ENCODE peak calls at places on chromosomes 5 and 9, in seven cellular contexts. One of them, this sample, is unnamed.
A peak's percentile ranks its signal among the peaks of the same experiment; 100 is the strongest.

GRCh38 chr9:75892168-75892901 is 1.9 kb downstream of the PCSK5 start:
- DNase-seq in RWPE2: no peak
- DNase-seq in mammary epithelial cell: peak; percentile 63
- DNase-seq in body of pancreas: peak; percentile 20
- DNase-seq in SJSA1: peak; percentile 22
- DNase-seq in HepG2: no peak
- DNase-seq in fibroblast of lung: peak; percentile 13
- DNase-seq in this sample: no peak

GRCh38 chr5:60010328-60010727 is 116.8 kb upstream of the PDE4D start:
- DNase-seq in RWPE2: no peak
- DNase-seq in mammary epithelial cell: no peak
- DNase-seq in body of pancreas: no peak
- DNase-seq in SJSA1: no peak
- DNase-seq in HepG2: no peak
- DNase-seq in fibroblast of lung: no peak
- DNase-seq in this sample: no peak

GRCh38 chr5:144644317-144644716 is 473.6 kb downstream of the KCTD16 start:
- DNase-seq in RWPE2: no peak
- DNase-seq in mammary epithelial cell: no peak
- DNase-seq in body of pancreas: no peak
- DNase-seq in SJSA1: no peak
- DNase-seq in HepG2: no peak
- DNase-seq in fibroblast of lung: no peak
- DNase-seq in this sample: no peak

GRCh38 chr5:96885518-96886338 is 9.4 kb downstream of the ERAP2 start:
- DNase-seq in RWPE2: no peak
- DNase-seq in mammary epithelial cell: no peak
- DNase-seq in body of pancreas: no peak
- DNase-seq in SJSA1: no peak
- DNase-seq in HepG2: no peak
- DNase-seq in fibroblast of lung: peak; percentile 35
- DNase-seq in this sample: no peak

GRCh38 chr5:37816883-37817282 is 23.0 kb downstream of the GDNF start:
- DNase-seq in RWPE2: no peak
- DNase-seq in mammary epithelial cell: no peak
- DNase-seq in body of pancreas: no peak
- DNase-seq in SJSA1: no peak
- DNase-seq in HepG2: no peak
- DNase-seq in fibroblast of lung: peak; percentile 30
- DNase-seq in this sample: no peak

GRCh38 chr5:132268698-132269551 is 11.4 kb downstream of the PDLIM4 start:
- DNase-seq in RWPE2: no peak
- DNase-seq in mammary epithelial cell: peak; percentile 25
- DNase-seq in body of pancreas: no peak
- DNase-seq in SJSA1: peak; percentile 90
- DNase-seq in HepG2: no peak
- DNase-seq in fibroblast of lung: peak; percentile 61
- DNase-seq in this sample: no peak

GRCh38 chr5:5220896-5221295 is 80.8 kb downstream of the ADAMTS16 start:
- DNase-seq in RWPE2: no peak
- DNase-seq in mammary epithelial cell: no peak
- DNase-seq in body of pancreas: no peak
- DNase-seq in SJSA1: peak; percentile 61
- DNase-seq in HepG2: no peak
- DNase-seq in fibroblast of lung: peak; percentile 45
- DNase-seq in this sample: no peak

GRCh38 chr5:93304391-93304790 is 276.6 kb downstream of the NR2F1-AS1 start:
- DNase-seq in RWPE2: no peak
- DNase-seq in mammary epithelial cell: no peak
- DNase-seq in body of pancreas: no peak
- DNase-seq in SJSA1: no peak
- DNase-seq in HepG2: no peak
- DNase-seq in fibroblast of lung: no peak
- DNase-seq in this sample: no peak

GRCh38 chr9:5698004-5698403 is 69.1 kb downstream of the RIC1 start:
- DNase-seq in RWPE2: no peak
- DNase-seq in mammary epithelial cell: no peak
- DNase-seq in body of pancreas: no peak
- DNase-seq in SJSA1: no peak
- DNase-seq in HepG2: no peak
- DNase-seq in fibroblast of lung: peak; percentile 65
- DNase-seq in this sample: no peak

GRCh38 chr9:110691002-110691549 is 22.5 kb downstream of the MUSK start:
- DNase-seq in RWPE2: no peak
- DNase-seq in mammary epithelial cell: no peak
- DNase-seq in body of pancreas: no peak
- DNase-seq in SJSA1: no peak
- DNase-seq in HepG2: peak; percentile 18
- DNase-seq in fibroblast of lung: peak; percentile 50
- DNase-seq in this sample: peak; percentile 55

GRCh38 chr9:28001096-28001495 is 427.8 kb upstream of the C9orf72 start:
- DNase-seq in RWPE2: no peak
- DNase-seq in mammary epithelial cell: no peak
- DNase-seq in body of pancreas: no peak
- DNase-seq in SJSA1: no peak
- DNase-seq in HepG2: no peak
- DNase-seq in fibroblast of lung: no peak
- DNase-seq in this sample: no peak

GRCh38 chr5:173051746-173052145 is 4.4 kb upstream of the CREBRF start:
- DNase-seq in RWPE2: no peak
- DNase-seq in mammary epithelial cell: no peak
- DNase-seq in body of pancreas: no peak
- DNase-seq in SJSA1: peak; percentile 50
- DNase-seq in HepG2: no peak
- DNase-seq in fibroblast of lung: peak; percentile 44
- DNase-seq in this sample: peak; percentile 42

GRCh38 chr5:156147251-156147947 is 179.6 kb upstream of the SGCD start:
- DNase-seq in RWPE2: no peak
- DNase-seq in mammary epithelial cell: no peak
- DNase-seq in body of pancreas: no peak
- DNase-seq in SJSA1: no peak
- DNase-seq in HepG2: no peak
- DNase-seq in fibroblast of lung: peak; percentile 77
- DNase-seq in this sample: no peak

GRCh38 chr9:137614631-137615386 is 4.0 kb upstream of the EHMT1 start:
- DNase-seq in RWPE2: no peak
- DNase-seq in mammary epithelial cell: no peak
- DNase-seq in body of pancreas: no peak
- DNase-seq in SJSA1: no peak
- DNase-seq in HepG2: no peak
- DNase-seq in fibroblast of lung: no peak
- DNase-seq in this sample: no peak

GRCh38 chr9:2228132-2228531 is 213.0 kb downstream of the SMARCA2 start:
- DNase-seq in RWPE2: no peak
- DNase-seq in mammary epithelial cell: no peak
- DNase-seq in body of pancreas: peak; percentile 13
- DNase-seq in SJSA1: no peak
- DNase-seq in HepG2: no peak
- DNase-seq in fibroblast of lung: no peak
- DNase-seq in this sample: no peak

GRCh38 chr5:3261081-3261480 is 334.6 kb upstream of the IRX1 start:
- DNase-seq in RWPE2: no peak
- DNase-seq in mammary epithelial cell: no peak
- DNase-seq in body of pancreas: no peak
- DNase-seq in SJSA1: no peak
- DNase-seq in HepG2: no peak
- DNase-seq in fibroblast of lung: no peak
- DNase-seq in this sample: no peak

GRCh38 chr5:149310947-149311675 is 34.2 kb upstream of the GRPEL2 start:
- DNase-seq in RWPE2: peak; percentile 79
- DNase-seq in mammary epithelial cell: no peak
- DNase-seq in body of pancreas: no peak
- DNase-seq in SJSA1: peak; percentile 31
- DNase-seq in HepG2: no peak
- DNase-seq in fibroblast of lung: peak; percentile 67
- DNase-seq in this sample: peak; percentile 28

GRCh38 chr5:94245608-94246007 is 372.8 kb downstream of the KIAA0825 start:
- DNase-seq in RWPE2: no peak
- DNase-seq in mammary epithelial cell: peak; percentile 0
- DNase-seq in body of pancreas: no peak
- DNase-seq in SJSA1: no peak
- DNase-seq in HepG2: no peak
- DNase-seq in fibroblast of lung: peak; percentile 49
- DNase-seq in this sample: no peak

GRCh38 chr9:111147021-111147420 is 108.8 kb upstream of the LPAR1 start:
- DNase-seq in RWPE2: no peak
- DNase-seq in mammary epithelial cell: no peak
- DNase-seq in body of pancreas: no peak
- DNase-seq in SJSA1: no peak
- DNase-seq in HepG2: no peak
- DNase-seq in fibroblast of lung: no peak
- DNase-seq in this sample: no peak

GRCh38 chr9:109101202-109101595 is 18.5 kb downstream of the TMEM245 start:
- DNase-seq in RWPE2: no peak
- DNase-seq in mammary epithelial cell: no peak
- DNase-seq in body of pancreas: no peak
- DNase-seq in SJSA1: no peak
- DNase-seq in HepG2: no peak
- DNase-seq in fibroblast of lung: no peak
- DNase-seq in this sample: no peak

GRCh38 chr5:55432549-55432948 is 102.2 kb downstream of the PLPP1 start:
- DNase-seq in RWPE2: no peak
- DNase-seq in mammary epithelial cell: no peak
- DNase-seq in body of pancreas: no peak
- DNase-seq in SJSA1: no peak
- DNase-seq in HepG2: no peak
- DNase-seq in fibroblast of lung: no peak
- DNase-seq in this sample: no peak

GRCh38 chr5:55427157-55427556 is 107.6 kb downstream of the PLPP1 start:
- DNase-seq in RWPE2: no peak
- DNase-seq in mammary epithelial cell: peak; percentile 17
- DNase-seq in body of pancreas: peak; percentile 70
- DNase-seq in SJSA1: peak; percentile 42
- DNase-seq in HepG2: no peak
- DNase-seq in fibroblast of lung: peak; percentile 87
- DNase-seq in this sample: peak; percentile 41

GRCh38 chr5:55426455-55426854 is 108.3 kb downstream of the PLPP1 start:
- DNase-seq in RWPE2: no peak
- DNase-seq in mammary epithelial cell: no peak
- DNase-seq in body of pancreas: no peak
- DNase-seq in SJSA1: no peak
- DNase-seq in HepG2: no peak
- DNase-seq in fibroblast of lung: no peak
- DNase-seq in this sample: no peak

GRCh38 chr5:55429221-55429620 is 105.5 kb downstream of the PLPP1 start:
- DNase-seq in RWPE2: no peak
- DNase-seq in mammary epithelial cell: no peak
- DNase-seq in body of pancreas: no peak
- DNase-seq in SJSA1: no peak
- DNase-seq in HepG2: no peak
- DNase-seq in fibroblast of lung: no peak
- DNase-seq in this sample: no peak

DNA sequence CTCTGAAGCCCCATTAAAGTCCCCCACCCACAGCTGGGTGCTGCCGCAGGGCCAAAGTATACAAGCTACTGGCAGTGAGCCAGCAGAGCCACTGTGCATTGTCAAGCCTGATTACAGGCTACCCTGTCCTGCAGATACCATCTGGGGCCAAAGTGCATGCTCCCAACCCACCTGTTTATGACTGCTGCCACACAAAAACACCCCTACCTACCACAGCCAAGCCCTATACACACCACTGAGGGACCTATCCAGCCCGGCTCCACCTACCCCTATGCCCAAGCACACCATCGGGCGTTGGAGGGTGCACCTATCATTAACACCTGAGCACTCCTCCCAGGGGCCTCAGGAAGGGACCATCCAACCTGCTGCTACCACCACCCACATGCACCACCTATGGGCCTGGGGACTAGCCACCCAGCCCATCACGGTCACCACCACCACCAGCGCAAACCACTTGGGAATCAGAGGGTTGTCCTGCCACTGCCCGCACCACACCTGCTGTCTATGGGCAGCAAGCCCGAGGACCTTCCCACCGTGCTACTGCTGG is 105.0 kb downstream of the PLPP1 start:
- DNase-seq in RWPE2: peak; percentile 56
- DNase-seq in mammary epithelial cell: no peak
- DNase-seq in body of pancreas: peak; percentile 8
- DNase-seq in SJSA1: no peak
- DNase-seq in HepG2: peak; percentile 84
- DNase-seq in fibroblast of lung: no peak
- DNase-seq in this sample: no peak
- H3K9me3 ChIP-seq in RWPE2: no peaks in the 10 kb centered on the region
- H3K9me3 ChIP-seq in mammary epithelial cell: no peaks in the 10 kb centered on the region
- H3K9me3 ChIP-seq in body of pancreas: no peaks in the 10 kb centered on the region
- H3K9me3 ChIP-seq in SJSA1: no peaks in the 10 kb centered on the region
- H3K9me3 ChIP-seq in HepG2: no peaks in the 10 kb centered on the region
- H3K9me3 ChIP-seq in fibroblast of lung: no peaks in the 10 kb centered on the region
- H3K9me3 ChIP-seq in this sample: peaks cover 22% of the 10 kb centered on the region

GRCh38 chr9:94990897-94991561 is 264.5 kb downstream of the AOPEP start:
- DNase-seq in RWPE2: no peak
- DNase-seq in mammary epithelial cell: no peak
- DNase-seq in body of pancreas: no peak
- DNase-seq in SJSA1: no peak
- DNase-seq in HepG2: peak; percentile 38
- DNase-seq in fibroblast of lung: no peak
- DNase-seq in this sample: no peak

GRCh38 chr9:94991961-94992907 is 265.7 kb downstream of the AOPEP start:
- DNase-seq in RWPE2: no peak
- DNase-seq in mammary epithelial cell: no peak
- DNase-seq in body of pancreas: no peak
- DNase-seq in SJSA1: no peak
- DNase-seq in HepG2: peak; percentile 92
- DNase-seq in fibroblast of lung: no peak
- DNase-seq in this sample: no peak

GRCh38 chr9:94993141-94993820 is 266.8 kb downstream of the AOPEP start:
- DNase-seq in RWPE2: no peak
- DNase-seq in mammary epithelial cell: no peak
- DNase-seq in body of pancreas: no peak
- DNase-seq in SJSA1: no peak
- DNase-seq in HepG2: peak; percentile 62
- DNase-seq in fibroblast of lung: no peak
- DNase-seq in this sample: no peak

GRCh38 chr9:94995294-94995693 is 268.8 kb downstream of the AOPEP start:
- DNase-seq in RWPE2: no peak
- DNase-seq in mammary epithelial cell: no peak
- DNase-seq in body of pancreas: no peak
- DNase-seq in SJSA1: no peak
- DNase-seq in HepG2: no peak
- DNase-seq in fibroblast of lung: no peak
- DNase-seq in this sample: no peak

GRCh38 chr9:94993821-94994165 is 267.3 kb downstream of the AOPEP start:
- DNase-seq in RWPE2: no peak
- DNase-seq in mammary epithelial cell: no peak
- DNase-seq in body of pancreas: no peak
- DNase-seq in SJSA1: no peak
- DNase-seq in HepG2: no peak
- DNase-seq in fibroblast of lung: no peak
- DNase-seq in this sample: no peak
- H3K4me3 ChIP-seq in RWPE2: no peak overlapping the region
- H3K4me3 ChIP-seq in mammary epithelial cell: no peak overlapping the region
- H3K4me3 ChIP-seq in body of pancreas: no peak overlapping the region
- H3K4me3 ChIP-seq in SJSA1: no peak overlapping the region
- H3K4me3 ChIP-seq in HepG2: no peak overlapping the region
- H3K4me3 ChIP-seq in fibroblast of lung: no peak overlapping the region
- H3K4me3 ChIP-seq in this sample: no peak overlapping the region

GRCh38 chr5:117177302-117177701 is 602.7 kb upstream of the SEMA6A start:
- DNase-seq in RWPE2: no peak
- DNase-seq in mammary epithelial cell: no peak
- DNase-seq in body of pancreas: no peak
- DNase-seq in SJSA1: no peak
- DNase-seq in HepG2: peak; percentile 22
- DNase-seq in fibroblast of lung: no peak
- DNase-seq in this sample: no peak
- H3K27me3 ChIP-seq in RWPE2: peaks cover 4% of the 10 kb centered on the region
- H3K27me3 ChIP-seq in mammary epithelial cell: no peaks in the 10 kb centered on the region
- H3K27me3 ChIP-seq in body of pancreas: no peaks in the 10 kb centered on the region
- H3K27me3 ChIP-seq in SJSA1: no peaks in the 10 kb centered on the region
- H3K27me3 ChIP-seq in HepG2: no peaks in the 10 kb centered on the region
- H3K27me3 ChIP-seq in fibroblast of lung: no peaks in the 10 kb centered on the region
- H3K27me3 ChIP-seq in this sample: no peaks in the 10 kb centered on the region

GRCh38 chr9:97516111-97516510 is 14.6 kb downstream of the TMOD1 start:
- DNase-seq in RWPE2: no peak
- DNase-seq in mammary epithelial cell: no peak
- DNase-seq in body of pancreas: no peak
- DNase-seq in SJSA1: no peak
- DNase-seq in HepG2: no peak
- DNase-seq in fibroblast of lung: no peak
- DNase-seq in this sample: no peak
- H3K9me3 ChIP-seq in RWPE2: no peaks in the 10 kb centered on the region
- H3K9me3 ChIP-seq in mammary epithelial cell: no peaks in the 10 kb centered on the region
- H3K9me3 ChIP-seq in body of pancreas: no peaks in the 10 kb centered on the region
- H3K9me3 ChIP-seq in SJSA1: no peaks in the 10 kb centered on the region
- H3K9me3 ChIP-seq in HepG2: no peaks in the 10 kb centered on the region
- H3K9me3 ChIP-seq in fibroblast of lung: no peaks in the 10 kb centered on the region
- H3K9me3 ChIP-seq in this sample: no peaks in the 10 kb centered on the region